ENCODE peak calls at places on chromosomes 2 and 18, in eight cellular contexts. R is mucosa of descending colon, Q is body of pancreas, M is pancreas, L is Right ventricle myocardium superior, H is natural killer cell, A is memory B cell, J is T-cell. K is an unnamed sample.

GRCh38 chr18:32450874-32451273 is 19.8 kb downstream of the GAREM1 start:
- ATAC-seq in L (no peak), J (no peak), R (no peak), H (no peak), Q (no peak), A (no peak), M (no peak), K (no peak)

GRCh38 chr2:176080540-176081355 is 3.0 kb downstream of the EVX2 start:
- ATAC-seq in Q (peak), M (no peak), A (no peak), L (no peak), J (no peak), R (peak), H (peak), K (no peak)

GRCh38 chr2:235463893-235464292 is 29.9 kb upstream of the AGAP1 start:
- ATAC-seq in L (peak), Q (peak), J (no peak), R (no peak), M (peak), A (no peak), H (no peak), K (no peak)

GRCh38 chr2:40118622-40119021 is 333.3 kb downstream of the SLC8A1 start:
- ATAC-seq in J (no peak), A (no peak), R (peak), H (no peak), Q (no peak), M (peak), L (no peak), K (no peak)

GRCh38 chr2:173750332-173750731 is 214.8 kb downstream of the SP3 start:
- ATAC-seq in J (no peak), L (peak), Q (no peak), H (no peak), R (no peak), M (no peak), A (no peak), K (no peak)

GRCh38 chr2:195363496-195363895 is 293.5 kb upstream of the SLC39A10 start:
- ATAC-seq in L (no peak), J (no peak), H (no peak), Q (peak), A (no peak), R (no peak), M (peak), K (peak)

GRCh38 chr2:165361511-165361910 is 108.0 kb upstream of the CSRNP3 start:
- ATAC-seq in M (no peak), J (no peak), R (no peak), H (no peak), L (no peak), Q (no peak), A (no peak), K (no peak)

GRCh38 chr2:217912030-217913024 is 90.5 kb downstream of the TNS1 start:
- ATAC-seq in L (peak), J (no peak), A (no peak), H (no peak), Q (no peak), M (no peak), R (no peak), K (no peak)

GRCh38 chr2:101030866-101031554 is 28.9 kb downstream of the RPL31 start:
- ATAC-seq in L (peak), R (no peak), A (no peak), M (peak), J (no peak), Q (peak), H (no peak), K (no peak)

GRCh38 chr2:145386973-145387372 is 867.1 kb upstream of the ZEB2 start:
- ATAC-seq in M (no peak), L (no peak), R (no peak), A (no peak), Q (no peak), J (no peak), H (no peak), K (no peak)

GRCh38 chr2:120876526-120877280 is 141.0 kb downstream of the GLI2 start:
- ATAC-seq in L (no peak), J (no peak), H (no peak), A (no peak), R (no peak), Q (no peak), M (peak), K (no peak)

GRCh38 chr2:11357428-11357972 is 13.1 kb upstream of the ROCK2 start:
- ATAC-seq in Q (peak), L (peak), R (peak), A (no peak), J (no peak), H (no peak), M (peak), K (no peak)

GRCh38 chr18:77379976-77380375 is 130.3 kb downstream of the GALR1 start:
- ATAC-seq in J (no peak), H (no peak), A (no peak), M (no peak), L (no peak), Q (no peak), R (no peak), K (no peak)

GRCh38 chr2:39640681-39641080 is 25.0 kb upstream of the TMEM178A start:
- ATAC-seq in Q (no peak), H (no peak), A (no peak), J (no peak), L (no peak), R (no peak), M (no peak), K (no peak)

GRCh38 chr2:190626656-190627055 is 22.2 kb upstream of the NAB1 start:
- ATAC-seq in J (no peak), H (no peak), L (no peak), Q (no peak), M (no peak), A (no peak), R (no peak), K (no peak)

GRCh38 chr2:206063635-206064034 is 22.3 kb downstream of the INO80D start:
- ATAC-seq in L (no peak), M (no peak), A (no peak), H (no peak), R (no peak), Q (no peak), J (no peak), K (no peak)

GRCh38 chr2:12320027-12320734 is 396.6 kb upstream of the TRIB2 start:
- ATAC-seq in Q (no peak), M (no peak), A (peak), L (no peak), J (no peak), R (no peak), H (peak), K (no peak)

GRCh38 chr2:237064203-237065061 is 21.3 kb upstream of the COPS8 start:
- ATAC-seq in A (no peak), J (no peak), Q (no peak), M (no peak), R (no peak), L (peak), H (no peak), K (no peak)

GRCh38 chr2:235032466-235032865 is 80.6 kb downstream of the SH3BP4 start:
- ATAC-seq in A (no peak), M (no peak), Q (no peak), R (no peak), L (no peak), H (no peak), J (no peak), K (no peak)

GRCh38 chr2:720842-721241 is 43.6 kb upstream of the TMEM18 start:
- ATAC-seq in H (no peak), Q (no peak), A (no peak), J (no peak), L (no peak), R (no peak), M (no peak), K (no peak)

GRCh38 chr18:44536041-44536440 is 144.6 kb upstream of the SETBP1 start:
- ATAC-seq in M (no peak), Q (no peak), H (no peak), A (no peak), J (no peak), L (peak), R (no peak), K (no peak)

GRCh38 chr2:176997792-176998169 is 214.8 kb upstream of the HNRNPA3 start:
- ATAC-seq in Q (no peak), H (no peak), M (no peak), L (no peak), R (no peak), A (no peak), J (no peak), K (no peak)

GRCh38 chr18:34978533-34978893 is 62.7 kb upstream of the MAPRE2 start:
- ATAC-seq in L (no peak), M (no peak), H (no peak), Q (no peak), R (no peak), A (no peak), J (no peak), K (no peak)

GRCh38 chr18:36643016-36643415 is 185.8 kb downstream of the TPGS2 start:
- ATAC-seq in R (no peak), J (no peak), L (peak), M (no peak), A (no peak), Q (no peak), H (no peak), K (no peak)

GRCh38 chr2:207481924-207482323 is 47.8 kb upstream of the CREB1 start:
- ATAC-seq in J (no peak), R (no peak), Q (peak), L (peak), H (no peak), M (peak), A (no peak), K (no peak)

GRCh38 chr2:115161531-115162453 is 719.4 kb downstream of the DPP10 start:
- ATAC-seq in M (peak), A (no peak), Q (peak), J (no peak), L (no peak), H (no peak), R (peak), K (peak)

GRCh38 chr2:64015898-64016297 is 3.3 kb downstream of the VPS54 start:
- ATAC-seq in R (no peak), Q (no peak), A (no peak), J (no peak), H (no peak), L (no peak), M (no peak), K (no peak)

GRCh38 chr2:226694910-226695309 is 104.7 kb downstream of the IRS1 start:
- ATAC-seq in L (no peak), A (no peak), Q (no peak), M (no peak), R (no peak), H (no peak), J (no peak), K (no peak)

GRCh38 chr18:3660719-3661118 is 210.7 kb downstream of the TGIF1 start:
- ATAC-seq in A (peak), J (no peak), Q (no peak), R (no peak), H (no peak), M (peak), L (peak), K (no peak)

GRCh38 chr18:59540819-59541218 is 156.4 kb downstream of the CCBE1 start:
- ATAC-seq in H (no peak), L (no peak), R (no peak), Q (no peak), J (no peak), M (no peak), A (no peak), K (no peak)

GRCh38 chr2:70888389-70888924 is 47.2 kb upstream of the ATP6V1B1 start:
- ATAC-seq in Q (peak), M (peak), H (peak), L (no peak), A (no peak), J (no peak), R (peak), K (peak)

GRCh38 chr2:150732064-150732463 is 244.6 kb upstream of the RND3 start:
- ATAC-seq in H (no peak), Q (no peak), J (no peak), A (no peak), R (no peak), M (no peak), L (no peak), K (peak)

GRCh38 chr2:101788995-101789970 is 91.8 kb downstream of the MAP4K4 start:
- ATAC-seq in R (peak), J (no peak), Q (peak), M (peak), A (no peak), H (no peak), L (no peak), K (no peak)

GRCh38 chr18:58572181-58572580 is 56.7 kb downstream of the ALPK2 start:
- ATAC-seq in J (no peak), L (no peak), Q (no peak), H (no peak), M (no peak), R (no peak), A (no peak), K (no peak)

GRCh38 chr2:50431958-50432650 is 599.8 kb downstream of the NRXN1 start:
- ATAC-seq in R (no peak), A (no peak), M (no peak), Q (no peak), H (no peak), J (no peak), L (no peak), K (peak)

GRCh38 chr2:129314120-129314519 is 665.3 kb upstream of the RAB6C start:
- ATAC-seq in H (no peak), J (no peak), R (no peak), M (no peak), A (no peak), L (no peak), Q (no peak), K (no peak)